ENCODE peak calls at places on chromosomes 16 and 17, in seven cellular contexts. A is osteoblast, S is MM.1S, E is fibroblast of lung, O is astrocyte, P is GM23248, Y is PC-9. R is an unnamed sample.

GRCh38 chr17:83101805-83102480 is 22.5 kb downstream of the METRNL start:
- DNase-seq in A (peak; percentile 94), S (no peak), E (no peak), O (no peak), P (peak; percentile 80), Y (no peak), R (no peak)

GRCh38 chr17:28953444-28954118 is 2.3 kb upstream of the PHF12 start:
- DNase-seq in A (no peak), S (peak; percentile 42), E (no peak), O (no peak), P (peak; percentile 53), Y (no peak), R (peak; percentile 54)

GRCh38 chr16:84183911-84184310 is 2.9 kb downstream of the TAF1C start:
- DNase-seq in A (peak; percentile 90), S (no peak), E (no peak), O (no peak), P (peak; percentile 47), Y (no peak), R (no peak)

GRCh38 chr16:77807-78443 is at the start of gene MPG:
- DNase-seq in A (peak; percentile 100), S (peak; percentile 79), E (peak; percentile 68), O (peak; percentile 42), P (peak; percentile 89), Y (peak; percentile 51), R (peak; percentile 72)

GRCh38 chr16:85613609-85614337 is 651 bp downstream of the GSE1 start:
- DNase-seq in A (peak; percentile 94), S (no peak), E (peak; percentile 14), O (no peak), P (peak; percentile 79), Y (peak; percentile 43), R (peak; percentile 41)

GRCh38 chr17:30376621-30377452 is 1.9 kb upstream of the CPD start:
- DNase-seq in A (peak; percentile 82), S (peak; percentile 49), E (peak; percentile 93), O (peak; percentile 70), P (peak; percentile 82), Y (peak; percentile 87), R (peak; percentile 55)

GRCh38 chr17:50432125-50432762 is 6.2 kb downstream of the ACSF2 start:
- DNase-seq in A (peak; percentile 19), S (no peak), E (no peak), O (no peak), P (no peak), Y (no peak), R (no peak)

GRCh38 chr17:4560837-4561241 is 462 bp upstream of the GGT6 start:
- DNase-seq in A (peak; percentile 80), S (no peak), E (peak; percentile 51), O (no peak), P (no peak), Y (no peak), R (no peak)

GRCh38 chr17:81553018-81553615 is 964 bp upstream of the FAAP100 start:
- DNase-seq in A (peak; percentile 98), S (peak; percentile 94), E (peak; percentile 73), O (peak; percentile 67), P (peak; percentile 86), Y (peak; percentile 78), R (peak; percentile 85)

GRCh38 chr16:66972983-66973382 is 11.9 kb downstream of the CES3 start:
- DNase-seq in A (no peak), S (no peak), E (no peak), O (no peak), P (no peak), Y (no peak), R (no peak)

GRCh38 chr17:8954339-8954738 is 11.2 kb downstream of the PIK3R5 start:
- DNase-seq in A (no peak), S (no peak), E (no peak), O (no peak), P (no peak), Y (no peak), R (no peak)

GRCh38 chr16:23141959-23142740 is 7.1 kb downstream of the USP31 start:
- DNase-seq in A (no peak), S (no peak), E (no peak), O (no peak), P (no peak), Y (no peak), R (no peak)

GRCh38 chr16:56189990-56190902 is 1.0 kb upstream of the GNAO1 start:
- DNase-seq in A (peak; percentile 53), S (no peak), E (peak; percentile 5), O (no peak), P (peak; percentile 13), Y (no peak), R (no peak)

GRCh38 chr17:39641119-39641496 is 4.2 kb downstream of the STARD3 start:
- DNase-seq in A (no peak), S (no peak), E (no peak), O (no peak), P (no peak), Y (no peak), R (no peak)

GRCh38 chr17:76623271-76624146 is 20.0 kb downstream of the ST6GALNAC1 start:
- DNase-seq in A (peak; percentile 97), S (peak; percentile 62), E (peak; percentile 69), O (peak; percentile 51), P (peak; percentile 82), Y (no peak), R (peak; percentile 83)

GRCh38 chr17:61638087-61638486 is 47.1 kb upstream of the NACA2 start:
- DNase-seq in A (no peak), S (no peak), E (no peak), O (no peak), P (no peak), Y (no peak), R (no peak)

GRCh38 chr16:28494141-28494851 is at the start of gene APOBR:
- DNase-seq in A (peak; percentile 79), S (peak; percentile 51), E (no peak), O (no peak), P (no peak), Y (no peak), R (no peak)

GRCh38 chr16:78775161-78775561 is 675.7 kb downstream of the WWOX start:
- DNase-seq in A (peak; percentile 65), S (no peak), E (no peak), O (no peak), P (no peak), Y (no peak), R (no peak)

GRCh38 chr17:59451706-59452105 is 113.7 kb upstream of the DHX40 start:
- DNase-seq in A (peak; percentile 76), S (no peak), E (peak; percentile 19), O (peak; percentile 57), P (peak; percentile 88), Y (peak; percentile 54), R (peak; percentile 68)

GRCh38 chr17:30939059-30939689 is 17.4 kb downstream of the ADAP2 start:
- DNase-seq in A (no peak), S (peak; percentile 86), E (peak; percentile 15), O (no peak), P (no peak), Y (no peak), R (no peak)

GRCh38 chr16:46924402-46924801 is 40.2 kb downstream of the GPT2 start:
- DNase-seq in A (no peak), S (no peak), E (no peak), O (no peak), P (no peak), Y (no peak), R (no peak)
- H3K4me1 ChIP-seq in A (no peaks in the 10 kb centered on the region), S (no peaks in the 10 kb centered on the region), E (no peaks in the 10 kb centered on the region), O (no peaks in the 10 kb centered on the region), P (no peaks in the 10 kb centered on the region), Y (no peaks in the 10 kb centered on the region), R (no peaks in the 10 kb centered on the region)

DNA sequence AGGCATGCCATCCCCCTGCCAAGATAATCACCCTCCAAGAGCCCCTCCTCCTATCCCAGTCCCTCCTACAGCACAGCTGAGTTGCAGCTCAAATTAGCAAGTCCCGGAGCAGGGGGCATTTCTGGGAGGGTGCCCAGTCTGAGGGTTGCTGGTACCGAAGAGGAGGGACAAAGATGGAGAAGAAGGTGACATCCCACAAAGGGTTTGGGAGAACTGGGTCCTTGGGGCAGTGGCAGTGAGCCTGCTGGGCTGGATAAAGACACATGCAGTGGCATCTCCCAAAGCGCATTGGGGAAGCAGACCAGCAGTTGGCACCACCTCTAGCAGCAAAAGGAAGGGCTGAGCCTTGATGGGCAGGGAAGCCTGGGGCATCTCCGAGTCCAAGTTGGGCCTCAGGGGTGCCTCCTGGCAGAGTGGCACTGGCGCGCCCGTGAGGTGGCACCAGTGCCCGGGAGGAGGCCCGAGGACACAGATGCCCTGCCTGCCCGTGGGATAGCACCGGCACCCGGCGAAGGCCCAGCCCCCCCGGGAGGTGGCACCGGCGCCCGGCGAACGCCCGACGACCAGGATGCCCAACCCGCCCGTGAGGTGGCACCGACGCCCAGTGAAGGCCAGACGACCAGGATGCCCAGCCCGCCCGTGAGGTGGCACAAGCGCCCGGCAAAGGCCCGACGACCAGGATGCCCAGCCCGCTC is 622 bp downstream of the TOM1L2 start:
- DNase-seq in A (no peak), S (no peak), E (no peak), O (no peak), P (peak; percentile 51), Y (no peak), R (no peak)
- H2AFZ ChIP-seq in A (peak overlapping the region; percentile 63), S (peak overlapping the region; percentile 58), E (no peak overlapping the region), O (peak overlapping the region; percentile 75), P (peak overlapping the region; percentile 68), Y (peak overlapping the region; percentile 80), R (peak overlapping the region; percentile 32)

DNA sequence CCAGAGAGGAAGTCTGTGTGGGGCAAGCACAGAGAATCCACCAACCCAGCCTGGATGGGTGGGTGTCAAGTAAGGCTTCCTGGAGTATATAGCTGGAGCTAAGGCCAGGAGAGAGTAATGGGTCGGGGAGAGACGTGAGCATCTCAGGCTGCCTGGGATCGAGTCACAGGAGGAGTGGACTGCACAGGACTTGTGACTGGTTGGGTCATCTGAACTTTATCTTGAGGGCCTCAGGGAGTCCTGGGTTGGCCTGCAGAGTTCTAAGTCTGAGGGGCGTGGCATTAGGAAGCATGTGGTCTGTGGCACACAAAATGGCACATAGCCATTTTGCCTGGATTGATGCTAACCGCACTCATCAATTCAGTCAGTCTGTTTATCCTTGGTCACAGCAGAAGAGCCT is 1.5 kb downstream of the PLA2G15 start:
- DNase-seq in A (peak; percentile 31), S (peak; percentile 41), E (no peak), O (no peak), P (peak; percentile 34), Y (no peak), R (no peak)
- H3K4me3 ChIP-seq in A (no peak overlapping the region), S (peak overlapping the region; percentile 96), E (no peak overlapping the region), O (no peak overlapping the region), P (peak overlapping the region; percentile 91), Y (no peak overlapping the region), R (no peak overlapping the region)

DNA sequence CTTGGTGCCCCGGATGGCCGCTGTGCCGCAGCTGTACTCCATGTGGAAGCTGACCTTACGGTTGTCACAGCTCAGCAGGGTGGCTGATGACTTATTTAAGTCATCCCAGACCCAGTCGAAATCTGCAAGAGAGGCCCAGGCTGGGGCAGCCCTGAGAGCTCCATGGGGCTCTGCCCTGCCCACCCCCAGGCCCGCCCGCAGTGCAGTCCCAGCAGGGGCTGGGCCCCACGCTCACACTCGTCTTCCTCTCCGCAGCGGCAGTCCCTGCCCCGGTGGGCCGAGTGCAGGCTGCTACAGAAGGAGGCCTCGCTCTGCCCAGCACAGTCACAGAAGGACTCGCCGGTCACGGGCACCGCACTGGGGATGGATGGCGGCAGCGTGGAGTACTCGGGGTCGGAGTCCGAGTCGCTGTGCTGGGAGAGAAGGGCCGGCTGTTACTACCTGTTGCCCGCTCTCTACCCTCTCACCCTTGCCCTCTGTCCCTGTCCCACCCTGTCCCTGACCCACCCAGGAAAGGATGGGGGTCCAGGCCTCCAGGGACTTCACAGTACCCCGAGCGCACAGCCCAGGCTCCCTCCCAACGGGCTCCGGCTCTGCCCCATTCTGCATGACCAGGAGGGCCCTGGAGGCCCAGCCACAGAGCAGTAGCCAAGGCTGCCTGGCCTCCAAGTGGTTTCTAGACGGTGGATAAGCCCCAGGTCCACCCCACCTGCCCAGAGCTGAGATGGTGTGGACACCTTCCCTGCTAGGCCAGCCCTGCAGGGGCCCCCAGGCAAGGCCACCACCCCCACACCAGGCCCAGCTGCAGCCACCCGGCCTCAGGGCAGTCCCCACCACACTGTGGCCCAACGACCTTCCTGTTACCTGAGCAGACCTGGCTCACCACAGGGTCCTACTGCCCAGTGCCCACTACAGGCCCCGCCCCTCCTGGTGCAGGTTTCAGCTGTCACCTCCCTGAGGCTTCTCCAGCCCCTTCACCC is 3.9 kb downstream of the SPSB3 start:
- DNase-seq in A (peak; percentile 83), S (no peak), E (no peak), O (no peak), P (no peak), Y (no peak), R (no peak)
- H3K4me1 ChIP-seq in A (peaks cover 24% of the 10 kb centered on the region), S (peaks cover 8% of the 10 kb centered on the region), E (peaks cover 8% of the 10 kb centered on the region), O (peaks cover 17% of the 10 kb centered on the region), P (peaks cover 5% of the 10 kb centered on the region), Y (peaks cover 18% of the 10 kb centered on the region), R (peaks cover 18% of the 10 kb centered on the region)